ENCODE peak calls at places on chromosomes 1 and 21, in four cellular contexts. B is type B pancreatic cell, Z is RWPE1, J is GM13977. F is an unnamed sample.

GRCh38 chr1:237672748-237673147 is 218.0 kb downstream of the ZP4 start:
- DNase-seq in J (no peak), Z (no peak), B (no peak), F (no peak)

GRCh38 chr1:4671828-4672227 is 17.4 kb downstream of the AJAP1 start:
- DNase-seq in J (no peak), Z (no peak), B (no peak), F (no peak)

GRCh38 chr1:40760984-40761383 is 22.6 kb upstream of the KCNQ4 start:
- DNase-seq in J (no peak), B (no peak), Z (no peak), F (no peak)

GRCh38 chr1:243798726-243799125 is 51.3 kb downstream of the AKT3 start:
- DNase-seq in B (no peak), Z (peak; percentile 72), J (no peak), F (no peak)

GRCh38 chr1:2474933-2475371 is 1.1 kb upstream of the PLCH2 start:
- DNase-seq in Z (no peak), B (no peak), J (no peak), F (no peak)

GRCh38 chr1:172383541-172383940 is 36.9 kb upstream of the C1orf105 start:
- DNase-seq in B (no peak), Z (no peak), J (no peak), F (no peak)

GRCh38 chr1:214004014-214004413 is 16.2 kb downstream of the PROX1 start:
- DNase-seq in B (no peak), Z (no peak), J (no peak), F (no peak)

GRCh38 chr1:159913451-159914192 is 11.7 kb downstream of the TAGLN2 start:
- DNase-seq in J (no peak), Z (no peak), B (no peak), F (no peak)

GRCh38 chr1:206635983-206636354 is 633 bp downstream of the DYRK3 start:
- DNase-seq in B (no peak), Z (peak; percentile 48), J (no peak), F (peak; percentile 45)

GRCh38 chr1:6102227-6102845 is 56.6 kb downstream of the KCNAB2 start:
- DNase-seq in J (no peak), Z (no peak), B (no peak), F (no peak)

GRCh38 chr21:38440746-38441145 is 57.5 kb downstream of the ERG start:
- DNase-seq in J (no peak), B (no peak), Z (peak; percentile 71), F (no peak)
- TF ChIP-seq CTCF in J (no peak), B (no peak), Z (no peak), F (no peak)

GRCh38 chr1:85936470-85936869 is 220.1 kb downstream of the COL24A1 start:
- DNase-seq in B (no peak), Z (no peak), J (no peak), F (no peak)
- TF ChIP-seq CTCF in B (no peak), Z (no peak), J (no peak), F (no peak)

DNA sequence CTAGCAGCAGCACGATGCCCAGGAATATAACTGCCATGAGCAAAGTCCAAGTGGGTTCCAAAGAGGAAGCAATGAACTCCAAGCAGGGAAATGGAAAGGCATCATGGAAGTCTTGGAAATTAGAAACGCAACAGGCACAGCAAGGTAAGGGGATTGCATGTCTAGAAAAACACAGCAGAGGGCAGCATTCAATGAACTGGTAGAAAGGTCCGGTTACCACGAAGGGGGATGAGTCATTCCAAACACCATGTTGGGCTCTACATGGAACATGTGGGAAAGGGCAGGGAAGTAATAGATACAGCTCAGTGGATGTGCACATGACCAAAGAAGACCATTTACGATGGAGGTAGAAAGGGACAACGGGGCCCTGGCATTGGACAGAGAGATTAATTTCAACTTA is 36.4 kb downstream of the RXRG start:
- DNase-seq in Z (peak; percentile 45), B (no peak), J (peak; percentile 16), F (peak; percentile 19)
- TF ChIP-seq CTCF in Z (no peak), B (peak; percentile 70), J (peak; percentile 36), F (peak; percentile 1)

GRCh38 chr21:44876849-44877575 is 3.5 kb upstream of the PTTG1IP start:
- DNase-seq in B (no peak), Z (no peak), J (no peak), F (no peak)

GRCh38 chr21:44874497-44875331 is 1.2 kb upstream of the PTTG1IP start:
- DNase-seq in B (no peak), J (peak; percentile 52), Z (no peak), F (no peak)

GRCh38 chr21:44873356-44874239 is at the start of gene PTTG1IP:
- DNase-seq in J (peak; percentile 100), Z (peak; percentile 100), B (peak; percentile 100), F (peak; percentile 100)

GRCh38 chr21:44874240-44874496 is 678 bp upstream of the PTTG1IP start:
- DNase-seq in J (no peak), B (no peak), Z (no peak), F (no peak)

DNA sequence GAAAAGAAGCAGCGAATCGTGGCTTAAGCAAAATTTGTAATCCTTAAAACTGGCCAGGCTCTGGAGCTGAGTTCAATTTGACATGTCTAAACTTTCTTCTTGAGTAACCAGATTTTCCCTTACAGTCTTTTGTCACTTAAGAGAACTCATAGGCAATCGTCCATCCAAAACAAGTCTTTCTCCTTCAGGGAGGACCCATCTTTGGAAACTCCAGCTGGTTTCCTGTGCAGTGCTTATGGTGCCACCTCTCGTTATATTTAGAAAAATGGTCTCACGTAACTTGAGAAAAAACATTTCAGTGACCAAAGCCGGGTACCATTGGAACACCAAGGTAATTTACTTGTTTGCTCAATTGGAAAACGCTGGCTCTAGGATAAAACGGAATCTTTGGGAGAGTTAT is 1.9 kb upstream of the PTTG1IP start:
- DNase-seq in B (no peak), Z (no peak), J (no peak), F (no peak)
- TF ChIP-seq CTCF in B (no peak), Z (peak; percentile 47), J (peak; percentile 16), F (no peak)

GRCh38 chr1:192066202-192066601 is 92.1 kb upstream of the RGS18 start:
- DNase-seq in Z (no peak), B (no peak), J (no peak), F (no peak)

GRCh38 chr1:192057766-192058165 is 100.5 kb upstream of the RGS18 start:
- DNase-seq in Z (no peak), B (no peak), J (no peak), F (no peak)

GRCh38 chr1:192067360-192067759 is 90.9 kb upstream of the RGS18 start:
- DNase-seq in Z (no peak), J (no peak), B (no peak), F (no peak)

GRCh38 chr1:192061556-192061955 is 96.7 kb upstream of the RGS18 start:
- DNase-seq in B (no peak), Z (no peak), J (no peak), F (no peak)
- TF ChIP-seq CTCF in B (no peak), Z (no peak), J (no peak), F (no peak)

GRCh38 chr1:67280696-67281095 is 27.0 kb upstream of the IL12RB2 start:
- DNase-seq in J (no peak), B (no peak), Z (no peak), F (no peak)

GRCh38 chr1:67290236-67290635 is 17.4 kb upstream of the IL12RB2 start:
- DNase-seq in J (no peak), B (no peak), Z (no peak), F (no peak)

GRCh38 chr1:67281246-67281645 is 26.4 kb upstream of the IL12RB2 start:
- DNase-seq in J (no peak), B (no peak), Z (no peak), F (no peak)

DNA sequence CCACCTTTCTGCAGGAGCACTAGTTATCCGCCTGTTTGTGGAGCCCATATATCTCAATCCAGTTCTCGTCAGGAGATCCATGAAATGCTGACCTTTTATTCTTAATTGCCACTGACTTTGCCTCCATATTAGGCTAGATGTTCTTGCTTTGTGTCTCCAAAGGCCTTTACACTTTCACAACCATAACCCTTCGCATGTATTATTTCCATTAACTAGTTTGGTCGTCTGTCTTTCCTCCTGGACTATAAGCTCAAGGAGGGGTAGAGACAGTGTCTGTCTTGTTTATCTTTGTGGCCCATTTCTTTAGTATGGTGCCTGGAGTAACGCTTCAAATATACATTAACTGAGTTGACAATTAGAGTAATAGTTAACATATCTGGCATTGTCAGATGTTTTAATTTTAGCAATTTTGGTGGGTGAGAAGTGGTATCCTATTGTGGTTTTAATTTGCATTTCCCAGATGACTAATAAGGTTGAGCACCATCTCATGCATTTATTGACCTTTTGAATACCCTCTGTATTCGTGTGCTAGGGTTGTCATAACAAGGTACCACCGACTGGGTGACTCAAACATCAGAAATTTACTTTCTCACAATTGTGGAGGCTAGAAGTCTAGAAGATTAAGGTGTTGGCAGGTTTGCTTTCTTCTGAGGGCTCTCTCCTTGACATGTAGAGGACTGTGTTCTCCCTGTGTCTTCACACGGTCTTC is 21.7 kb upstream of the IL12RB2 start:
- DNase-seq in B (no peak), J (peak; percentile 38), Z (peak; percentile 38), F (no peak)
- TF ChIP-seq CTCF in B (no peak), J (peak; percentile 49), Z (no peak), F (no peak)

DNA sequence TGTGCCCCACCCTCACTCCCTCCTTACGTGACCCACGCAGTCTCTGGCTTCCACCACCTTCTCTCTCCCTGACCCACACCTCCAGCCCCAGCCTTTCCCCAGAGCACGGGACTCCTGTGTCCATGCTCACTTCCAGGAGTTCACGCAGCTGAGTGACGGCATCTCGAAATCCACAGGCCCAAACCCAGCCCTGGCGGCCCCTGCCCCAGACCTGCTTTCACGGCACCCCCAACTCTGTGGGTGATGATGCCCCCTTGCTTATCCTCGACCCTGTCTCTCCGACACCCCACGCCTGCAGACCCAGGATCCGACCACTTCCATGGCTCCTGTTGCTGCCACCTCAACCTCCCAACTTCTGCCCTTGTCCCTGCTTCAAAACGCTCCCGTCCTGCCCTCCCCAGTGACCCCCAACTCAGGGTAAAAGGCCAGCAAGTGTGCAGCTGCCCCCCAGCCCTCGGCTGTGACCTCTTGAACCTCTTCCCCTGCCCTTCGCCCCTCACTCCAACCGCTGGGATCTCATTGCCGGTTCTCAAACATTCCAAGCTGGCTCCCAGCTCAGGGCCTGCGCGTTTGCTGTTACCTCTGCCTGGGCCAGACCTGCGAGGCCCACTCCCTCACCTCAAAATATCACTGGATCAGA is 30.4 kb upstream of the LAPTM5 start:
- DNase-seq in J (no peak), Z (no peak), B (no peak), F (no peak)
- TF ChIP-seq CTCF in J (no peak), Z (no peak), B (no peak), F (no peak)

F was measured in GM20000.